ENCODE peak calls at places on chromosome 12, in four cellular contexts. Q is progenitor cell of endocrine pancreas, B is suprapubic skin, A is tibial artery. T is an unnamed sample.

GRCh38 chr12:93107943-93108342 is 178.8 kb upstream of the EEA1 start:
- DNase-seq in B (no peak), Q (no peak), A (no peak), T (no peak)

GRCh38 chr12:108685469-108686247 is 45.7 kb downstream of the CORO1C start:
- DNase-seq in Q (no peak), A (no peak), B (no peak), T (no peak)

GRCh38 chr12:33438890-33439586 is 581 bp downstream of the SYT10 start:
- DNase-seq in A (no peak), B (peak; percentile 57), Q (peak; percentile 55), T (peak; percentile 9)

GRCh38 chr12:105561981-105562726 is 231.7 kb downstream of the C12orf75 start:
- DNase-seq in B (no peak), A (no peak), Q (no peak), T (no peak)

GRCh38 chr12:65609359-65609771 is 214.9 kb upstream of the HMGA2 start:
- DNase-seq in A (no peak), Q (no peak), B (no peak), T (no peak)

GRCh38 chr12:91717804-91718203 is 427.8 kb downstream of the BTG1 start:
- DNase-seq in Q (no peak), B (no peak), A (no peak), T (no peak)

GRCh38 chr12:27940245-27940644 is 32.3 kb downstream of the PTHLH start:
- DNase-seq in Q (no peak), B (no peak), A (no peak), T (no peak)

GRCh38 chr12:25502071-25502555 is 51.0 kb downstream of the LMNTD1 start:
- DNase-seq in B (no peak), A (no peak), Q (no peak), T (no peak)

GRCh38 chr12:65649126-65649525 is 175.2 kb upstream of the HMGA2 start:
- DNase-seq in B (no peak), A (no peak), Q (no peak), T (no peak)

GRCh38 chr12:49507139-49507538 is 31.7 kb upstream of the KCNH3 start:
- DNase-seq in A (no peak), B (no peak), Q (no peak), T (no peak)

GRCh38 chr12:54463034-54463433 is 10.4 kb downstream of the GTSF1 start:
- DNase-seq in Q (no peak), B (peak; percentile 75), A (peak; percentile 81), T (no peak)

GRCh38 chr12:38883629-38884134 is 21.7 kb downstream of the CPNE8 start:
- DNase-seq in B (no peak), Q (no peak), A (no peak), T (no peak)

GRCh38 chr12:49470986-49471385 is 67.8 kb upstream of the KCNH3 start:
- DNase-seq in B (no peak), A (no peak), Q (no peak), T (no peak)

GRCh38 chr12:92224685-92225331 is 79.2 kb upstream of the BTG1 start:
- DNase-seq in A (no peak), Q (no peak), B (no peak), T (no peak)

GRCh38 chr12:98154850-98155249 is 360.5 kb upstream of the TMPO start:
- DNase-seq in B (no peak), A (no peak), Q (no peak), T (peak; percentile 20)

GRCh38 chr12:110449799-110450497 is at the start of gene ARPC3:
- DNase-seq in Q (peak; percentile 84), B (peak; percentile 96), A (peak; percentile 97), T (peak; percentile 92)

GRCh38 chr12:108090107-108090899 is 38.8 kb upstream of the WSCD2 start:
- DNase-seq in Q (no peak), B (no peak), A (no peak), T (no peak)

GRCh38 chr12:92074889-92075288 is 70.8 kb downstream of the BTG1 start:
- DNase-seq in Q (no peak), A (no peak), B (no peak), T (no peak)

GRCh38 chr12:80142640-80143039 is 43.3 kb downstream of the OTOGL start:
- DNase-seq in A (no peak), B (no peak), Q (no peak), T (no peak)

GRCh38 chr12:103588680-103589079 is 1.6 kb downstream of the STAB2 start:
- DNase-seq in Q (no peak), A (no peak), B (no peak), T (no peak)

GRCh38 chr12:105257321-105257728 is 21.4 kb upstream of the APPL2 start:
- DNase-seq in Q (no peak), B (no peak), A (no peak), T (no peak)

GRCh38 chr12:88185988-88186387 is 43.9 kb downstream of the TMTC3 start:
- DNase-seq in A (no peak), Q (no peak), B (no peak), T (no peak)

GRCh38 chr12:52519826-52520662 is at the start of gene KRT5:
- DNase-seq in A (no peak), B (peak; percentile 73), Q (peak; percentile 7), T (no peak)

GRCh38 chr12:19527876-19528275 is 88.6 kb downstream of the AEBP2 start:
- DNase-seq in B (no peak), Q (no peak), A (no peak), T (no peak)

GRCh38 chr12:123034865-123035264 is 54.4 kb downstream of the ARL6IP4 start:
- DNase-seq in B (no peak), A (no peak), Q (no peak), T (no peak)

GRCh38 chr12:7374423-7375144 is 69.4 kb downstream of the CD163L1 start:
- DNase-seq in B (no peak), A (no peak), Q (no peak), T (no peak)

GRCh38 chr12:49227701-49228100 is 37.2 kb upstream of the TUBA1C start:
- DNase-seq in Q (no peak), A (peak; percentile 23), B (no peak), T (no peak)

GRCh38 chr12:64995831-64996230 is 125.3 kb downstream of the WIF1 start:
- DNase-seq in A (no peak), Q (no peak), B (no peak), T (no peak)

GRCh38 chr12:55706840-55707671 is 648 bp downstream of the ITGA7 start:
- DNase-seq in Q (no peak), A (peak; percentile 77), B (no peak), T (no peak)

GRCh38 chr12:109640961-109641360 is 67.4 kb downstream of the MVK start:
- DNase-seq in Q (no peak), B (no peak), A (no peak), T (no peak)

GRCh38 chr12:93767524-93767863 is 90.3 kb downstream of the CRADD start:
- DNase-seq in Q (no peak), B (no peak), A (no peak), T (no peak)

GRCh38 chr12:66497000-66497897 is 181.6 kb downstream of the GRIP1 start:
- DNase-seq in B (no peak), Q (no peak), A (no peak), T (no peak)

GRCh38 chr12:107560194-107560905 is 125.2 kb upstream of the PWP1 start:
- DNase-seq in B (no peak), Q (no peak), A (no peak), T (no peak)

GRCh38 chr12:15192721-15193120 is 28.5 kb downstream of the RERG start:
- DNase-seq in Q (no peak), A (no peak), B (no peak), T (no peak)

GRCh38 chr12:53224897-53225634 is 6.9 kb downstream of the RARG start:
- DNase-seq in A (peak; percentile 67), B (no peak), Q (no peak), T (no peak)

GRCh38 chr12:58268080-58268479 is 326.7 kb downstream of the ATP23 start:
- DNase-seq in A (no peak), B (no peak), Q (no peak), T (no peak)

GRCh38 chr12:25322918-25323773 is 72.4 kb upstream of the KRAS start:
- DNase-seq in A (no peak), Q (no peak), B (no peak), T (no peak)

GRCh38 chr12:70365648-70366518 is at the start of gene KCNMB4:
- DNase-seq in B (peak; percentile 77), A (peak; percentile 77), Q (peak; percentile 73), T (peak; percentile 73)

GRCh38 chr12:121942145-121942718 is 23.8 kb downstream of the CFAP251 start:
- DNase-seq in A (no peak), B (peak; percentile 32), Q (no peak), T (no peak)

GRCh38 chr12:132066345-132066685 is 77.8 kb downstream of the DDX51 start:
- DNase-seq in B (no peak), Q (no peak), A (no peak), T (no peak)

GRCh38 chr12:42789808-42790760 is 200.5 kb upstream of the PRICKLE1 start:
- DNase-seq in B (no peak), A (no peak), Q (no peak), T (no peak)

GRCh38 chr12:42786400-42786799 is 196.9 kb upstream of the PRICKLE1 start:
- DNase-seq in B (no peak), Q (no peak), A (no peak), T (no peak)

GRCh38 chr12:42790761-42791151 is 201.2 kb upstream of the PRICKLE1 start:
- DNase-seq in A (no peak), B (no peak), Q (no peak), T (peak; percentile 18)

GRCh38 chr12:42780671-42781070 is 191.1 kb upstream of the PRICKLE1 start:
- DNase-seq in Q (no peak), A (no peak), B (no peak), T (no peak)

GRCh38 chr12:42785944-42786343 is 196.4 kb upstream of the PRICKLE1 start:
- DNase-seq in Q (no peak), B (no peak), A (no peak), T (no peak)
- TF ChIP-seq CTCF in Q (no peak), B (no peak), A (no peak), T (no peak)

GRCh38 chr12:26831959-26832816 is 806 bp downstream of the ITPR2 start:
- DNase-seq in B (peak; percentile 78), A (peak; percentile 82), Q (peak; percentile 45), T (peak; percentile 40)
- TF ChIP-seq CTCF in B (no peak), A (peak; percentile 12), Q (peak; percentile 8), T (no peak)

DNA sequence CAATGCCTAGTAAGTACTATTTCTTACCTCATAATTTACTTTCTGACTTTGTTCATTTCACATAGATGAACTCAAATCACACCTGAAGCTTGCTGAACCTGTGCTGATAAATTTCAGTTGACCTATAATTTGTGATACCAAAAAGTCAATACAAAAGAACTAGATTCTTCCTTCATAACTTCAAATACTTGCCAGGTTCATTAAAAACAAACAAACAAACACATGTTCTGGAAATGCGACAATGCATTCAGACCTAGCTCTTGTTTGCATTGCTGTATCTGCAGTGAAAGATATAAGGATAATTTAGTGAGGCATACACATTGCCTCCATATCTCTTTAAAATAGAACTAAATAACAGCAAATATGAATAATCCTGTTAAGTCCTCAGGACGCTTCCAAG is 221.3 kb downstream of the GXYLT1 start:
- DNase-seq in B (no peak), A (no peak), Q (no peak), T (no peak)
- TF ChIP-seq CTCF in B (no peak), A (no peak), Q (no peak), T (no peak)

DNA sequence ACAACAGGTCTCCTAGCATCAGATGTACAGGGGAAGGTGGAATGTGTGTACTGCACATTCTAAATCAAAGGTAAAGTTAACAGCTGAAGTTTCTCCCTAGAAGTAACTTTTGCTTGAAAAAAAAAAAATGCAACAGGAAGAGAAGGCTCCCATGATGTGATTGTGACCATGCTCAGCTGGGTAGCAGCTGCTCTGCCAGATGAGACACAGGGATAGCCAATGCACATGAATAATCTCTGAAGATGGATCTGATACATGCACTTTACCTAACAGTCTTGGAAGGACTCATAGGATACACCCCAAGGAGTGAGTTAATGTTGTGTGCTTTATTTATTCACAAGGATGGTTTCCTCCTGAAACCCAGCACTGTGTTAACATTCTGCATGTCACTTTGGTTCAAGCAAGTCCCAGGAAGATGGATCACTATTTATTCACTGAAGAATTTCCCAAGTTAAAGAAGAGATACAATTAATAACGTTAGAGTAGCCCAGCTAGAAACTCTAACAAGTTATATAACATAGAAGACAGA is 46.5 kb downstream of the NDUFA12 start:
- DNase-seq in Q (no peak), B (no peak), A (no peak), T (no peak)
- TF ChIP-seq CTCF in Q (no peak), B (no peak), A (no peak), T (no peak)

T was measured in neural crest cell.